ENCODE peak calls at places on chromosomes 13 and 19, in nine cellular contexts. S is heart right ventricle, D is cardiac muscle cell, O is adrenal gland, I is H1, K is A673, G is left lung, Y is lung, L is thoracic aorta. T is an unnamed sample. For H3K4me1, the result is how much of the 10 kb centered on the place peaks cover.

GRCh38 chr19:49333426-49334288 is 1.5 kb upstream of the CD37 start:
- DNase-seq in S (no peak), L (no peak), G (peak), Y (no peak), D (peak), O (no peak), K (no peak), I (no peak), T (no peak)

GRCh38 chr13:95505265-95505664 is 47.3 kb upstream of the CLDN10 start:
- DNase-seq in D (no peak), S (peak), G (no peak), L (no peak), K (no peak), O (no peak), Y (peak), I (no peak), T (no peak)

GRCh38 chr13:24270639-24271131 is 38.7 kb upstream of the C1QTNF9 start:
- DNase-seq in O (peak), S (peak), G (peak), K (peak), D (peak), Y (peak), L (no peak), I (no peak), T (peak)

GRCh38 chr13:19117913-19118739 is 63.5 kb downstream of the TUBA3C start:
- DNase-seq in L (no peak), G (no peak), S (no peak), D (no peak), K (no peak), Y (no peak), I (no peak), O (no peak), T (no peak)

GRCh38 chr13:39107484-39108040 is 69.3 kb downstream of the NHLRC3 start:
- DNase-seq in K (no peak), S (no peak), I (no peak), L (no peak), D (no peak), O (no peak), G (no peak), Y (no peak), T (no peak)

GRCh38 chr13:70310720-70311119 is 202.5 kb upstream of the KLHL1 start:
- DNase-seq in S (no peak), O (no peak), K (peak), Y (no peak), I (no peak), D (no peak), L (no peak), G (no peak), T (no peak)

GRCh38 chr19:7620442-7621412 is 8.6 kb downstream of the XAB2 start:
- DNase-seq in L (no peak), S (no peak), G (peak), I (no peak), Y (no peak), O (no peak), D (no peak), K (no peak), T (peak)

GRCh38 chr13:39783051-39783450 is 127.6 kb downstream of the COG6 start:
- DNase-seq in I (no peak), O (no peak), D (peak), Y (no peak), L (no peak), S (no peak), G (no peak), K (no peak), T (no peak)

GRCh38 chr19:18791315-18791678 is 192 bp upstream of the COMP start:
- DNase-seq in D (no peak), K (no peak), I (no peak), G (no peak), O (no peak), S (no peak), Y (no peak), L (no peak), T (no peak)

GRCh38 chr19:50258918-50259372 is 55.5 kb downstream of the MYH14 start:
- DNase-seq in O (no peak), K (peak), L (no peak), I (peak), D (peak), Y (no peak), G (peak), S (no peak), T (no peak)

GRCh38 chr19:5250127-5250659 is 90.4 kb downstream of the PTPRS start:
- DNase-seq in Y (no peak), K (no peak), S (peak), D (no peak), G (no peak), I (no peak), L (peak), O (peak), T (peak)

GRCh38 chr13:33262554-33262953 is 23.0 kb downstream of the STARD13 start:
- DNase-seq in Y (no peak), D (no peak), I (no peak), S (no peak), O (no peak), L (no peak), K (no peak), G (no peak), T (no peak)

GRCh38 chr19:38658462-38659306 is 11.2 kb downstream of the ACTN4 start:
- DNase-seq in G (no peak), O (peak), Y (peak), K (peak), L (no peak), D (peak), I (no peak), S (peak), T (peak)

GRCh38 chr13:35920816-35921215 is 210.4 kb downstream of the DCLK1 start:
- DNase-seq in O (no peak), G (no peak), Y (no peak), D (no peak), S (no peak), K (no peak), L (no peak), I (no peak), T (no peak)

GRCh38 chr13:89627991-89628390 is 1719.5 kb upstream of the MIR17HG start:
- DNase-seq in I (no peak), D (no peak), L (no peak), K (no peak), S (no peak), O (peak), G (no peak), Y (no peak), T (no peak)

GRCh38 chr13:82569581-82569980 is 1312.7 kb downstream of the SLITRK1 start:
- DNase-seq in Y (no peak), I (no peak), S (no peak), O (no peak), D (no peak), K (no peak), G (no peak), L (no peak), T (no peak)

GRCh38 chr19:41325947-41326706 is 16.2 kb downstream of the CCDC97 start:
- DNase-seq in D (peak), I (no peak), K (no peak), G (peak), L (no peak), S (peak), Y (no peak), O (no peak), T (no peak)

GRCh38 chr13:43558942-43559341 is 227.8 kb downstream of the ENOX1 start:
- DNase-seq in Y (no peak), S (no peak), G (no peak), K (no peak), L (no peak), I (no peak), D (no peak), O (no peak), T (no peak)

GRCh38 chr19:46494115-46494935 is 1.3 kb downstream of the PNMA8B start:
- DNase-seq in L (no peak), O (no peak), Y (no peak), S (no peak), D (no peak), G (peak), K (no peak), I (no peak), T (no peak)

GRCh38 chr19:14023404-14024235 is 4.3 kb upstream of the RLN3 start:
- DNase-seq in L (no peak), G (peak), S (peak), I (peak), D (peak), Y (peak), O (peak), K (peak), T (peak)

GRCh38 chr19:44019498-44019897 is 5.7 kb upstream of the ZNF222 start:
- DNase-seq in L (no peak), G (no peak), D (no peak), O (no peak), K (no peak), Y (no peak), S (no peak), I (no peak), T (no peak)

GRCh38 chr19:57103573-57104277 is 16.1 kb upstream of the USP29 start:
- DNase-seq in K (peak), O (peak), L (peak), D (peak), I (no peak), Y (peak), G (no peak), S (peak), T (peak)

GRCh38 chr19:33683881-33684549 is 62.3 kb downstream of the CHST8 start:
- DNase-seq in L (no peak), I (peak), Y (no peak), G (no peak), K (peak), S (peak), O (peak), D (peak), T (peak)

GRCh38 chr13:100513987-100514670 is 74.5 kb downstream of the GGACT start:
- DNase-seq in K (peak), L (no peak), I (no peak), D (peak), Y (no peak), O (no peak), G (no peak), S (no peak), T (no peak)

GRCh38 chr13:100517135-100517534 is 71.5 kb downstream of the GGACT start:
- DNase-seq in Y (no peak), I (no peak), D (no peak), G (no peak), S (no peak), K (peak), O (no peak), L (no peak), T (no peak)

GRCh38 chr13:100513171-100513570 is 75.4 kb downstream of the GGACT start:
- DNase-seq in O (no peak), I (no peak), D (no peak), L (no peak), G (no peak), Y (no peak), S (no peak), K (no peak), T (no peak)

GRCh38 chr13:100515410-100515800 is 73.2 kb downstream of the GGACT start:
- DNase-seq in S (no peak), G (no peak), D (no peak), L (no peak), I (no peak), Y (no peak), K (peak), O (no peak), T (no peak)

GRCh38 chr13:100514788-100515409 is 73.7 kb downstream of the GGACT start:
- DNase-seq in K (peak), G (peak), S (peak), L (no peak), O (peak), Y (peak), D (peak), I (no peak), T (peak)
- TF ChIP-seq CTCF in K (peak), G (peak), S (peak), L (peak), O (peak), Y (peak), D (peak), I (peak), T (peak)

DNA sequence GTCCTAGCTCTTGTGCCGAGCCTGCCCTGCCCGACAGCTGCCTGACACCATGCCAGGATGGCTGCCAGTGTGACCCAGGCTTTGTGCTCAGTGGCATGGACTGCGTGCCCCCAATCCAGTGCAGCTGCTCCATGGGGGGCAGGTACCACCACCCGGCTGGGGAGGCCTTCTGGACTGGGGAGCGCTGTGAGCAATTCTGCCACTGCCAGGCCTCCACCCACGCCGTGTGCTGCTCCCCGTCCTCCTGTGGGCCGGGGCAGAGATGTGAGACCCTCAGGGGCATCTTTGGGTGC is 9.4 kb upstream of the FXYD3 start:
- DNase-seq in L (no peak), G (no peak), K (no peak), S (no peak), O (no peak), D (no peak), Y (no peak), I (no peak), T (no peak)
- H3K27ac ChIP-seq in L (no peak), G (no peak), K (no peak), S (no peak), O (no peak), D (no peak), Y (no peak), I (no peak), T (no peak)

DNA sequence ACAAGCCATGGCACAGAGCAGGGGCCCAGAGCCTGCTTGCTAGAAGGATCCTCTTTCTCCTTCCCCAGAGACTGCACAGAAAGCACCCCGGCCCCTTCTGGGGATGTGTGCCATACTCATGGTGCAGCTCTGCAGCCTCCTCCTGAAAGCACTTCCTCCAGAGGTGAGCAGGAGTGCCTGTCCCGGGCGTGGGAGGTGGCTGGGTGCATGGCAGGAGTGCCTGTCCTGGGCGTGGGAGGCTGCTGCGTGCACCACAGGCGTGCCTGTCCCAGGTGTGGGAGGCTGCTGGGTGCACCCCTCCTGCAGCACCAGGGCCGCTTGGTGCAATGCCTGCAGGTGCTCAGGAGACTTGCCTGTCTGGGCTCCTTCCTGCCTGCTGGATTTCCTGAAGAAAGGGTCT is 913.3 kb downstream of the UQCRFS1 start:
- DNase-seq in L (no peak), S (no peak), Y (no peak), G (no peak), I (no peak), O (no peak), D (no peak), K (no peak), T (no peak)
- H3K4me1 ChIP-seq in L (under half), S (under half), Y (under half), G (under half), I (under half), O (under half), D (under half), K (under half), T (under half)

DNA sequence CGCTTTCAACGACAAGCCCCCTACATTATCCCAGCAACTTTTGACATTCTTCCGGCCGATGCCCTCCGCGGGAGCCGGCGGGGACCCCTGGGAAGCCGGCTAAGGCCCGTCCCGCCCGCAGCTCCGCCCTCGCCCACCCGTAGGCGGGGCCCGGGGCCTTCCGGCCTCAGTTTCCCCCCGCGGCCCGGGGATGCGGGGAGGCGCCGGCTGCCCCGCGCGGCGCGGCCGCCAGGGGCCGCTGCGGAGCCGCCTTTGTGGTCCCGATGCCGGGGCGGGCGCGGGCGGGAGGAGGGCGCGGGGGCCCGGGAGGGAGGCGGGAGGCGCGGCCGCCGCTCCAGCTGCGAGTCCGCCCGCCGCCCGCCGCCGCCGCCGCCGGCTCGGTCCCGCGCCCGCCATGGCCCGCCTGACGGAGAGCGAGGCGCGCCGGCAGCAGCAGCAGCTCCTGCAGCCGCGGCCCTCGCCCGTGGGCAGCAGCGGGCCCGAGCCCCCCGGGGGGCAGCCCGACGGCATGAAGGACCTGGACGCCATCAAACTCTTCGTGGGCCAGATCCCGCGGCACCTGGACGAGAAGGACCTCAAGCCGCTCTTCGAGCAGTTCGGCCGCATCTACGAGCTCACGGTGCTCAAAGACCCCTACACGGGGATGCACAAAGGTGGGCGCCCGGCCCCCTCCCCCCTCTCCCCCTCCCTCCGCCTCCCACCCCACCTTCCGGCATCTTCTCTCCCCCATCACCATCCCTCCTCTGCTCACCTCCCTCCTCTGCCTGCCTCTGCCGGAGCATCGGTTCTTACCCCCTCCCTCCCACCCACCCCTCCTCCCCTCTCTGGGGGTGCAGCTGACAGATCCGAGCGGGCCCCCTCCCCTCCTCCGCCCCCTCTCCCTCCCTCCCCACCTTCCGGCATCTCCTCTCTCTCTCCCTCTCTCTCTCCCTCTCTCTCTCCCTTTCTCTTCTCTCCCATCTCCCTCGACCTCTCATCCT is at the start of gene CELF5:
- DNase-seq in D (peak), K (peak), O (peak), G (peak), Y (no peak), S (no peak), I (no peak), L (no peak), T (peak)
- TF ChIP-seq CTCF in D (no peak), K (no peak), O (peak), G (peak), Y (no peak), S (peak), I (peak), L (peak), T (no peak)

T was measured in thyroid gland.